ENCODE peak calls at places on chromosome 22, in eight cellular contexts. I is heart right ventricle; E is GM10248; S is activated CD4-positive, alpha-beta T cell treated with anti-CD3 and anti-CD28 coated beads for 24 hours; J is heart left ventricle; C is NCI-H1092; H is iris pigment epithelial cell; Y is activated naive CD8-positive, alpha-beta T cell treated with anti-CD3 and anti-CD28 coated beads, Interleukin-2, amount 50 U/mL, for 24 hours. N is an unnamed sample.

GRCh38 chr22:27473533-27473932 is 328.0 kb downstream of the MN1 start:
- DNase-seq in J (no peak), H (no peak), C (no peak), E (no peak), Y (no peak), S (no peak), I (no peak), N (peak)

GRCh38 chr22:18085188-18085587 is 7.4 kb downstream of the PEX26 start:
- DNase-seq in E (no peak), C (no peak), H (peak), I (no peak), S (no peak), Y (no peak), J (no peak), N (no peak)

GRCh38 chr22:47355776-47356432 is 593.5 kb downstream of the TBC1D22A start:
- DNase-seq in Y (no peak), C (no peak), I (no peak), J (no peak), E (no peak), S (no peak), H (no peak), N (no peak)

GRCh38 chr22:19816372-19817119 is 38.1 kb downstream of the GNB1L start:
- DNase-seq in S (no peak), I (no peak), C (no peak), H (no peak), Y (no peak), E (no peak), J (no peak), N (no peak)

GRCh38 chr22:46941958-46942815 is 179.7 kb downstream of the TBC1D22A start:
- DNase-seq in E (no peak), H (peak), S (no peak), C (no peak), I (peak), J (peak), Y (no peak), N (no peak)

GRCh38 chr22:39179841-39180335 is 27.4 kb upstream of the CBX7 start:
- DNase-seq in I (no peak), C (no peak), S (no peak), Y (no peak), H (no peak), E (no peak), J (peak), N (peak)

GRCh38 chr22:30506507-30506968 is 1.0 kb upstream of the SEC14L4 start:
- DNase-seq in Y (no peak), E (no peak), S (no peak), H (no peak), I (no peak), J (no peak), C (no peak), N (peak)

GRCh38 chr22:19275104-19275503 is 16.4 kb downstream of the CLTCL1 start:
- DNase-seq in C (no peak), Y (no peak), J (no peak), S (no peak), E (no peak), H (no peak), I (no peak), N (peak)

GRCh38 chr22:42820075-42820763 is 36.9 kb downstream of the ARFGAP3 start:
- DNase-seq in C (no peak), Y (no peak), I (no peak), H (peak), S (no peak), E (no peak), J (no peak), N (peak)

GRCh38 chr22:37117092-37117491 is 7.6 kb upstream of the TMPRSS6 start:
- DNase-seq in Y (no peak), C (no peak), J (no peak), E (no peak), S (no peak), H (no peak), I (no peak), N (no peak)

GRCh38 chr22:37618674-37619073 is 10.0 kb downstream of the GGA1 start:
- DNase-seq in H (no peak), J (no peak), C (no peak), I (no peak), S (no peak), Y (no peak), E (no peak), N (no peak)

GRCh38 chr22:43707650-43708049 is 104.5 kb downstream of the EFCAB6 start:
- DNase-seq in E (no peak), I (no peak), C (no peak), Y (no peak), J (no peak), S (no peak), H (no peak), N (no peak)

GRCh38 chr22:49097966-49098365 is 729.7 kb downstream of the BRD1 start:
- DNase-seq in S (no peak), I (no peak), J (no peak), H (no peak), C (no peak), Y (no peak), E (no peak), N (no peak)

GRCh38 chr22:46081036-46081830 is 69.1 kb upstream of the PPARA start:
- DNase-seq in C (no peak), I (peak), J (no peak), Y (no peak), E (no peak), H (no peak), S (no peak), N (no peak)

GRCh38 chr22:42697542-42698013 is 23.1 kb downstream of the A4GALT start:
- DNase-seq in C (no peak), Y (no peak), J (peak), S (no peak), H (peak), E (no peak), I (peak), N (no peak)

GRCh38 chr22:17434856-17435255 is 65.6 kb downstream of the CECR2 start:
- DNase-seq in Y (no peak), E (no peak), I (no peak), J (no peak), C (no peak), S (no peak), H (no peak), N (no peak)

GRCh38 chr22:49295851-49296560 is 531.7 kb downstream of the BRD1 start:
- DNase-seq in S (no peak), C (no peak), Y (no peak), I (no peak), H (no peak), E (no peak), J (peak), N (no peak)

GRCh38 chr22:33467718-33468117 is 409.5 kb upstream of the SYN3 start:
- DNase-seq in S (no peak), I (no peak), J (no peak), H (no peak), E (no peak), C (no peak), Y (no peak), N (no peak)

GRCh38 chr22:20537325-20537756 is 29.9 kb downstream of the MED15 start:
- DNase-seq in S (no peak), J (no peak), I (no peak), Y (no peak), C (no peak), H (no peak), E (no peak), N (no peak)

GRCh38 chr22:17260950-17261349 is 41.7 kb upstream of the ADA2 start:
- DNase-seq in S (no peak), H (no peak), C (no peak), J (no peak), E (no peak), Y (no peak), I (no peak), N (no peak)

GRCh38 chr22:42340695-42341383 is 70.4 kb upstream of the TCF20 start:
- DNase-seq in H (no peak), Y (no peak), I (no peak), J (no peak), S (no peak), E (no peak), C (peak), N (no peak)

GRCh38 chr22:39520874-39521857 is 804 bp downstream of the ATF4 start:
- DNase-seq in C (peak), I (peak), J (peak), H (peak), E (peak), S (peak), Y (peak), N (peak)

GRCh38 chr22:37387793-37388192 is 39.5 kb downstream of the ELFN2 start:
- DNase-seq in J (no peak), C (no peak), E (no peak), Y (no peak), S (no peak), H (no peak), I (no peak), N (no peak)

GRCh38 chr22:38963872-38964271 is 6.5 kb downstream of the APOBEC3A start:
- DNase-seq in J (no peak), S (no peak), I (no peak), C (no peak), E (no peak), Y (no peak), H (no peak), N (peak)

GRCh38 chr22:44811141-44811540 is 58.8 kb downstream of the ARHGAP8 start:
- DNase-seq in S (no peak), C (no peak), J (no peak), I (no peak), E (no peak), Y (no peak), H (no peak), N (no peak)

GRCh38 chr22:36286096-36286957 is 33.4 kb downstream of the APOL1 start:
- DNase-seq in Y (peak), J (peak), H (peak), I (peak), E (peak), C (peak), S (peak), N (peak)

N was measured in K562.